ENCODE peak calls at places on chromosomes 13 and 19, in seven cellular contexts. A is foreskin fibroblast, M is upper lobe of right lung, Z is thoracic aorta, Y is choroid plexus epithelial cell, U is neural progenitor cell, C is astrocyte of the spinal cord. I is an unnamed sample.

GRCh38 chr19:12834976-12835757 is 788 bp upstream of the RTBDN start:
- DNase-seq in A (no peak), M (no peak), Z (no peak), Y (no peak), U (peak), C (no peak), I (no peak)

GRCh38 chr13:53151692-53152421 is 123.2 kb downstream of the OLFM4 start:
- DNase-seq in A (no peak), M (no peak), Z (no peak), Y (peak), U (peak), C (no peak), I (no peak)

GRCh38 chr19:47109541-47110375 is 3.8 kb downstream of the ZC3H4 start:
- DNase-seq in A (peak), M (no peak), Z (no peak), Y (peak), U (no peak), C (peak), I (no peak)

GRCh38 chr13:40102854-40103253 is 447.4 kb downstream of the COG6 start:
- DNase-seq in A (peak), M (no peak), Z (no peak), Y (peak), U (no peak), C (peak), I (no peak)

GRCh38 chr19:32831611-32832010 is 38.0 kb downstream of the SLC7A9 start:
- DNase-seq in A (no peak), M (no peak), Z (no peak), Y (no peak), U (no peak), C (no peak), I (peak)

GRCh38 chr13:66751691-66752090 is 478.4 kb downstream of the PCDH9 start:
- DNase-seq in A (no peak), M (no peak), Z (no peak), Y (no peak), U (no peak), C (no peak), I (no peak)

GRCh38 chr19:50921391-50922315 is 10.5 kb upstream of the KLK4 start:
- DNase-seq in A (no peak), M (no peak), Z (no peak), Y (peak), U (peak), C (no peak), I (no peak)

GRCh38 chr13:107370036-107370785 is 802.3 kb upstream of the ARGLU1 start:
- DNase-seq in A (no peak), M (no peak), Z (no peak), Y (peak), U (no peak), C (peak), I (no peak)

GRCh38 chr13:113647351-113648217 is 10.4 kb downstream of the ATP4B start:
- DNase-seq in A (peak), M (peak), Z (peak), Y (peak), U (no peak), C (peak), I (peak)

GRCh38 chr19:36973021-36973843 is 57.1 kb downstream of the ZNF568 start:
- DNase-seq in A (peak), M (peak), Z (peak), Y (peak), U (no peak), C (peak), I (no peak)

GRCh38 chr13:29849071-29849541 is 1.3 kb downstream of the UBL3 start:
- DNase-seq in A (no peak), M (no peak), Z (no peak), Y (peak), U (peak), C (no peak), I (no peak)

DNA sequence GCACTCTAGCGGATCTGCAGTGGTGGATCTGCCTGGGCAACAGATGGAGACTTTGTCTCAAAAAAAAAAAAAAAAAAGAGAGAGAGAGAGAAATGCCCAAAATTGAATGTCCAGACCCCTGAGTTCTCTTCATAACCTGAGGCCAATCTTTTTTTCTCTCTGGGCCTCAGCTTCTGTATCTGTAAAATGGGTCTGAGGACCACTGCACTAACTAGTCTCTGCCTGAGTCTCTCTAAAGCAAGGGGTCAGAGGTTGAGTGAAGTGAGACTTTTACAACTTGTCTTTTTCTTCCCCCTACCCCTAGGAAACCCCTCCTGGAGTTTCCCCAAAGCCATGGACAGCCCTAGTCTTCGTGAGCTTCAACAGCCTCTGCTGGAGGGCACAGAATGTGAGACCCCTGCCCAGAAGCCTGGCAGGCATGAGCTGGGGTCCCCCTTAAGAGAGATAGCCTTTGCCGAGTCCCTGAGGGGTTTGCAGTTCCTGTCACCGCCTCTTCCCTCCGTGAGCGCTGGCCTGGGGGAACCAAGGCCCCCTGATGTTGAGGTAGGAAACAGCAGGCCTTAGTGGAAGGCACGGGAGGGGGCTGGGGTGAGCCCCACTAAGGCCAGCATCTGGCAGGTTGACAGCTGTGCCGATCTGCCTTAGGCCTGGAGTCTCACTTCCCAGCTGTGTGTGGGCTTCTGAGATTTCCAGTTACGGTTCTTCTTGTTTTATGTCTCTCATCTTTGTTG is 1.8 kb downstream of the TMEM91 start:
- DNase-seq in A (no peak), M (no peak), Z (no peak), Y (no peak), U (peak), C (no peak), I (no peak)
- TF ChIP-seq CTCF in A (no peak), M (peak), Z (no peak), Y (peak), U (peak), C (peak), I (peak)

GRCh38 chr19:33947565-33947964 is 150.9 kb downstream of the KCTD15 start:
- DNase-seq in A (no peak), M (no peak), Z (no peak), Y (peak), U (peak), C (no peak), I (no peak)
- TF ChIP-seq CTCF in A (no peak), M (no peak), Z (no peak), Y (peak), U (peak), C (no peak), I (peak)

GRCh38 chr19:2355168-2356035 is 4.7 kb upstream of the TMPRSS9 start:
- DNase-seq in A (peak), M (no peak), Z (no peak), Y (no peak), U (no peak), C (peak), I (no peak)

GRCh38 chr19:2353159-2353894 is 6.7 kb upstream of the TMPRSS9 start:
- DNase-seq in A (no peak), M (no peak), Z (no peak), Y (no peak), U (no peak), C (no peak), I (no peak)

GRCh38 chr19:2352121-2352520 is 7.9 kb upstream of the TMPRSS9 start:
- DNase-seq in A (no peak), M (no peak), Z (no peak), Y (no peak), U (no peak), C (no peak), I (no peak)

GRCh38 chr19:2354670-2355069 is 5.4 kb upstream of the TMPRSS9 start:
- DNase-seq in A (no peak), M (no peak), Z (no peak), Y (no peak), U (no peak), C (no peak), I (no peak)

GRCh38 chr19:2353895-2354592 is 6.0 kb upstream of the TMPRSS9 start:
- DNase-seq in A (no peak), M (no peak), Z (no peak), Y (no peak), U (no peak), C (no peak), I (no peak)
- TF ChIP-seq CTCF in A (no peak), M (no peak), Z (no peak), Y (no peak), U (no peak), C (no peak), I (no peak)

DNA sequence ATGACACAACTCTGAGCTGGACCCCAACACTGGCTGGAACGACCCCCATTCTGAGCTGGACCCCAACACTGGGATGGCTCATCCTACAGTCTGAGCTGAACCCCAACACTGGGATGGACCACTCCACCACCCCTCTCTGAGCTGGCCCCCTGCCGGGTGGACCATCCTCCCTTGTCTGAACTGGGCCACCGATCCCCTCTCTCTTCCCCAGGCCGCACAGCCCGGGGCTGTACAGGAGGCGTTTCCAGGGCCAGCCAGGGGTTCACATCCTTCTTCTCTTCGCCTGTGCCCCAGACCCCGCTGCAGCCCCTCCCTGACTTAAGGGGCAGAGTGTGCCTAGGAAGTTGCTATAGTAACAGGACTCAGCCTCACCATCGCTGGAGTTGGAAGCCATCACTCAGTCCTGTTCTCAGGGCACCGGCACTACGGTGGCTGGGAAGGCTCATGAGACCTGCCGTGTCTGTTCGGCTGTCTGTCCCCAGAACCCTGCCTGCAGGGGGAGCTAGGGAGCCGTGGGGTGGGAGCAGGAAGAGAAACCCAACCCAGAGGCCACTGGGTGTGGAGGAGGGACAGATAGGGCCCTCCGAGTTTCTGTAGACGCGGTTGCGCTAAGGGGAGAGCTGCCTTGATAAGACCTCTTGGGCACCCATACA is 3.7 kb downstream of the PRKACA start:
- DNase-seq in A (no peak), M (peak), Z (no peak), Y (no peak), U (no peak), C (no peak), I (no peak)
- TF ChIP-seq CTCF in A (peak), M (peak), Z (no peak), Y (peak), U (peak), C (peak), I (peak)

I was measured in type B pancreatic cell.